ENCODE peak calls at places on chromosomes 11 and 22, in eight cellular contexts. N, O, R, U, K, S, M and T are unnamed samples.

GRCh38 chr22:47036936-47037485 is 274.6 kb downstream of the TBC1D22A start:
- DNase-seq in N (no peak), O (no peak), R (no peak), U (no peak), K (no peak), S (no peak), M (no peak), T (no peak)

GRCh38 chr11:2734181-2735052 is 34.6 kb upstream of the KCNQ1OT1 start:
- DNase-seq in N (no peak), O (no peak), R (no peak), U (no peak), K (no peak), S (no peak), M (no peak), T (no peak)

GRCh38 chr11:57335023-57335342 is 709 bp downstream of the SSRP1 start:
- DNase-seq in N (no peak), O (no peak), R (no peak), U (no peak), K (no peak), S (no peak), M (no peak), T (no peak)

GRCh38 chr22:36425977-36426523 is 38.3 kb upstream of the MYH9 start:
- DNase-seq in N (no peak), O (no peak), R (peak; percentile 66), U (no peak), K (peak; percentile 11), S (peak; percentile 27), M (no peak), T (no peak)

GRCh38 chr11:111737877-111738205 is 28.3 kb downstream of the PPP2R1B start:
- DNase-seq in N (no peak), O (no peak), R (no peak), U (no peak), K (no peak), S (no peak), M (no peak), T (no peak)

GRCh38 chr11:12682730-12683500 is 8.7 kb downstream of the TEAD1 start:
- DNase-seq in N (no peak), O (no peak), R (no peak), U (no peak), K (no peak), S (no peak), M (no peak), T (no peak)

GRCh38 chr22:25494774-25495173 is 69.7 kb upstream of the GRK3 start:
- DNase-seq in N (no peak), O (no peak), R (no peak), U (no peak), K (no peak), S (no peak), M (no peak), T (no peak)

GRCh38 chr11:2709429-2709828 is 9.6 kb upstream of the KCNQ1OT1 start:
- DNase-seq in N (peak; percentile 63), O (no peak), R (peak; percentile 64), U (no peak), K (no peak), S (no peak), M (no peak), T (no peak)

GRCh38 chr11:86888164-86888977 is 66.8 kb downstream of the FZD4 start:
- DNase-seq in N (no peak), O (no peak), R (no peak), U (no peak), K (no peak), S (no peak), M (no peak), T (no peak)

GRCh38 chr22:27575348-27575747 is 226.2 kb downstream of the MN1 start:
- DNase-seq in N (no peak), O (no peak), R (no peak), U (no peak), K (no peak), S (no peak), M (no peak), T (no peak)